ENCODE peak calls at places on chromosomes 12 and 14, in nine cellular contexts. T, C, B, M, E, F, K, N and H are unnamed samples.
A peak's percentile ranks its signal among the peaks of the same experiment; 100 is the strongest.

GRCh38 chr12:117662620-117663395 is 301.4 kb upstream of the NOS1 start:
- DNase-seq in E (no peak), K (no peak), M (no peak), F (no peak), N (no peak), B (no peak), T (no peak), C (no peak), H (no peak)

GRCh38 chr14:91279354-91279753 is 34.9 kb upstream of the GPR68 start:
- DNase-seq in E (no peak), F (no peak), T (no peak), B (no peak), M (no peak), K (no peak), N (no peak), C (no peak), H (no peak)

GRCh38 chr12:118534003-118534402 is 157.6 kb downstream of the SUDS3 start:
- DNase-seq in M (no peak), C (no peak), N (no peak), K (no peak), F (no peak), B (no peak), T (no peak), E (no peak), H (no peak)

GRCh38 chr12:2332947-2333346 is 280.2 kb downstream of the CACNA1C start:
- DNase-seq in C (no peak), E (no peak), B (no peak), N (no peak), T (no peak), K (peak; percentile 30), M (no peak), F (peak; percentile 38), H (no peak)

GRCh38 chr14:80901260-80901659 is 40.3 kb downstream of the CEP128 start:
- DNase-seq in C (no peak), T (no peak), K (no peak), E (no peak), N (no peak), M (no peak), F (no peak), B (no peak), H (no peak)

GRCh38 chr14:96362071-96362964 is 823 bp downstream of the ATG2B start:
- DNase-seq in K (peak; percentile 75), T (peak; percentile 30), C (peak; percentile 15), E (peak; percentile 35), M (peak; percentile 86), B (no peak), N (peak; percentile 70), F (no peak), H (peak; percentile 27)

GRCh38 chr12:68198490-68199086 is 27.0 kb downstream of the IL26 start:
- DNase-seq in N (peak; percentile 32), E (no peak), T (no peak), K (no peak), C (no peak), M (no peak), F (no peak), B (no peak), H (no peak)

GRCh38 chr12:109729837-109730200 is 16.2 kb downstream of the FAM222A start:
- DNase-seq in C (no peak), M (no peak), F (no peak), N (no peak), B (no peak), K (no peak), T (no peak), E (no peak), H (no peak)

GRCh38 chr12:126019385-126019784 is 954.1 kb downstream of the AACS start:
- DNase-seq in E (no peak), T (no peak), B (no peak), N (no peak), M (no peak), C (no peak), K (no peak), F (no peak), H (no peak)

GRCh38 chr12:32598688-32599087 is 80.4 kb upstream of the DNM1L start:
- DNase-seq in M (no peak), C (no peak), K (no peak), T (no peak), B (no peak), N (no peak), F (no peak), E (no peak), H (no peak)